ENCODE peak calls at places on chromosome 11, in eight cellular contexts. M is SK-N-SH, F is HepG2, C is endothelial cell of umbilical vein, N is HCT116, Q is K562, E is GM12878, K is H1. S is an unnamed sample.

GRCh38 chr11:64218628-64219353 is 7.2 kb downstream of the TRPT1 start:
- DNase-seq in M (peak), F (no peak), C (no peak), N (no peak), Q (no peak), E (no peak), K (no peak), S (no peak)

GRCh38 chr11:76897233-76897632 is 36.5 kb downstream of the ACER3 start:
- DNase-seq in M (no peak), F (no peak), C (no peak), N (no peak), Q (no peak), E (no peak), K (no peak), S (no peak)

GRCh38 chr11:68978931-68979591 is 1.7 kb downstream of the MRGPRD start:
- DNase-seq in M (peak), F (no peak), C (no peak), N (no peak), Q (no peak), E (no peak), K (no peak), S (no peak)

GRCh38 chr11:36566407-36567053 is 1.3 kb upstream of the RAG1 start:
- DNase-seq in M (no peak), F (no peak), C (no peak), N (no peak), Q (no peak), E (no peak), K (no peak), S (no peak)

GRCh38 chr11:842370-843002 is at the start of the genes POLR2L and TSPAN4:
- DNase-seq in M (peak), F (peak), C (peak), N (peak), Q (peak), E (no peak), K (peak), S (peak)

GRCh38 chr11:76322593-76323341 is 58.2 kb downstream of the THAP12 start:
- DNase-seq in M (no peak), F (no peak), C (no peak), N (no peak), Q (no peak), E (no peak), K (no peak), S (no peak)

GRCh38 chr11:71323876-71324526 is 71.6 kb upstream of the SHANK2 start:
- DNase-seq in M (no peak), F (no peak), C (no peak), N (no peak), Q (no peak), E (no peak), K (no peak), S (no peak)

GRCh38 chr11:115745041-115745440 is 240.8 kb upstream of the CADM1 start:
- DNase-seq in M (no peak), F (no peak), C (no peak), N (no peak), Q (no peak), E (no peak), K (no peak), S (peak)

GRCh38 chr11:109729761-109730160 is 307.8 kb downstream of the C11orf87 start:
- DNase-seq in M (no peak), F (no peak), C (no peak), N (no peak), Q (no peak), E (no peak), K (no peak), S (peak)

GRCh38 chr11:68827733-68828132 is 14.0 kb downstream of the CPT1A start:
- DNase-seq in M (no peak), F (peak), C (no peak), N (no peak), Q (no peak), E (no peak), K (no peak), S (no peak)

GRCh38 chr11:16136792-16137395 is 219.5 kb downstream of the SOX6 start:
- DNase-seq in M (no peak), F (no peak), C (no peak), N (no peak), Q (no peak), E (no peak), K (no peak), S (no peak)

GRCh38 chr11:128294001-128294684 is 293.2 kb downstream of the ETS1 start:
- DNase-seq in M (no peak), F (no peak), C (no peak), N (no peak), Q (no peak), E (no peak), K (no peak), S (no peak)

GRCh38 chr11:46247664-46248063 is 29.8 kb upstream of the CREB3L1 start:
- DNase-seq in M (no peak), F (peak), C (peak), N (peak), Q (peak), E (no peak), K (peak), S (peak)

GRCh38 chr11:109036011-109036410 is 371.1 kb downstream of the DDX10 start:
- DNase-seq in M (no peak), F (no peak), C (no peak), N (no peak), Q (no peak), E (no peak), K (no peak), S (peak)

GRCh38 chr11:134275534-134276395 is at the start of gene GLB1L3:
- DNase-seq in M (peak), F (no peak), C (no peak), N (no peak), Q (peak), E (no peak), K (peak), S (peak)

GRCh38 chr11:13119928-13120520 is 110.9 kb downstream of the RASSF10 start:
- DNase-seq in M (no peak), F (no peak), C (no peak), N (no peak), Q (no peak), E (no peak), K (no peak), S (no peak)

GRCh38 chr11:13118194-13118593 is 109.1 kb downstream of the RASSF10 start:
- DNase-seq in M (no peak), F (peak), C (peak), N (peak), Q (no peak), E (no peak), K (no peak), S (no peak)

GRCh38 chr11:13119361-13119760 is 110.2 kb downstream of the RASSF10 start:
- DNase-seq in M (no peak), F (no peak), C (no peak), N (no peak), Q (no peak), E (no peak), K (no peak), S (no peak)

GRCh38 chr11:13118691-13119090 is 109.6 kb downstream of the RASSF10 start:
- DNase-seq in M (no peak), F (no peak), C (no peak), N (no peak), Q (no peak), E (no peak), K (no peak), S (no peak)

DNA sequence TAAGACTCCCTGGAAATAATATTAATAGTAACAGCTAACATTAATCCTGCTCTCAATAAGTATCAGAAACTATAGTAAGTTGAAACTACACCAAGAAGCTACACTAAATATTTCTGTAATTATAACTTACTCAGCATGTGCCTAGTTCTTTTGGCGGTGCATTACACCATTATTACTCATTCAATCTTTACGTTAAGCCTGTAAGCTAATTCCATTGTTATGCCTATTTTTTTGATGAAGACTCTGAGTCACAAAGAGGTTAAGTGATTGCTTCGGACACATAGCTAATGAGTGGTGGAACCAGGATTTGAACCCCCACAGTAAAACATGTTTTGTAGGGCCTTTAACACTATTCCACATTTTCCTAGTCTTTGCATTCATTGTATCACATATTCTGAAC is 111.6 kb downstream of the RASSF10 start:
- DNase-seq in M (no peak), F (no peak), C (peak), N (no peak), Q (no peak), E (no peak), K (no peak), S (no peak)
- TF ChIP-seq POLR2AphosphoS5 in M (no peak), F (no peak), C (no peak), N (no peak), Q (no peak), E (no peak), K (no peak), S (no peak)

GRCh38 chr11:124199702-124200101 is 16.6 kb downstream of the OR10D3 start:
- DNase-seq in M (no peak), F (no peak), C (no peak), N (no peak), Q (no peak), E (no peak), K (no peak), S (no peak)

GRCh38 chr11:124198852-124199389 is 15.8 kb downstream of the OR10D3 start:
- DNase-seq in M (no peak), F (no peak), C (no peak), N (no peak), Q (no peak), E (no peak), K (no peak), S (no peak)

GRCh38 chr11:124195419-124195734 is 12.2 kb downstream of the OR10D3 start:
- DNase-seq in M (no peak), F (no peak), C (no peak), N (no peak), Q (no peak), E (no peak), K (no peak), S (no peak)

GRCh38 chr11:124200671-124201070 is 17.5 kb downstream of the OR10D3 start:
- DNase-seq in M (no peak), F (no peak), C (no peak), N (no peak), Q (no peak), E (no peak), K (no peak), S (no peak)

DNA sequence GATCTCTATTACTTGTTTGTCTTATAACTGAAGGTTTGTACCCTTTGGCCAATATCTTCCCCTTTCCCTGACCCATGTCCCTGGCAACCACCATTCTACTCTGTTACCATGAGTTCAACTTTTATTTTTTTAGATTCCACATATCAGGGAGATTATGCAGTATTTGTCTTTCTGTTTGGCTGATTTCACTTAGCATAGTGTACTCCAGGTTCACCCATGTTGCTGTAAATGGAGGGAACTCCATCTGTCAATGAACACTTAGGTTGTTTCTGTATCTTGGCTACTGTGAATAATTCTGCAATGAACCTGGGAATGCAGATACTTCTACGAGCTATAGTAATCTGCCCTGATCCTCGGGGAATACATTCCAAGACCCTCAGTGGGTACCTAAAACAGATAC is 14.9 kb downstream of the OR10D3 start:
- DNase-seq in M (no peak), F (no peak), C (no peak), N (no peak), Q (no peak), E (no peak), K (no peak), S (no peak)
- H2AFZ ChIP-seq in M (no peak), F (no peak), C (no peak), N (no peak), Q (no peak), E (no peak), K (no peak), S (no peak)

DNA sequence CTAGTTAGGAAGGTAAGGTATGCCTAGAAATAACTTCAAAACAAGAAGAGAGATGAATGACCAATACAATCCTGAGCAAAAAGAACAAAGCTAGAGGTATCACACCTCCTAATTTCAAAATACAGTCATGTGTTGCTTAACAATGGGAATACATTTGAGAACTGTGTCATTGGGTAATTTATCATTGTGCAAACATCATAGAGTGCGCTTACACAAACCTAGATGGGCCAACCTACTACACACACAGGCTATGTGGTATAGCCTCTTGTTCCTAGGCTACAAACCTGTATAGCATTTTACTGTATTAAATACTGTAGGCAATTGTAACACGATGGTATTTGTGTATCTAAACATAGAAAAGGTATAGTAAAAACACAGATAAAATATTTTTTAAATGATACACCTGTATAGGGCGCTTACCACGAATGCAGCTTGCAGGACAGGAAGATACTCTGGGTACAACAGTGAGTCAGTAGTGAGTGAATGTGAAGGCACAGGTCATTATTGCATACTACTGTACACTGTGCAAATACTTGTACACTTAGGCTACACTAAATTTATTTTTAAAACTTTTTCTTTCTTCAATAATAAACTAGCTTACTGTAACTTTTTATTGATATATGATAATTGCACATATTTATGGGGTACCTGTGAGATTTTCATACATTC is 48.2 kb downstream of the STK33 start:
- DNase-seq in M (no peak), F (peak), C (no peak), N (no peak), Q (no peak), E (no peak), K (no peak), S (no peak)
- TF ChIP-seq POLR2AphosphoS5 in M (no peak), F (no peak), C (no peak), N (no peak), Q (no peak), E (no peak), K (no peak), S (no peak)

GRCh38 chr11:86157797-86158378 is 86.7 kb upstream of the EED start:
- DNase-seq in M (no peak), F (no peak), C (no peak), N (no peak), Q (no peak), E (no peak), K (no peak), S (no peak)
- H2AFZ ChIP-seq in M (no peak), F (no peak), C (no peak), N (no peak), Q (peak), E (no peak), K (peak), S (peak)

GRCh38 chr11:122042981-122043380 is 73.0 kb downstream of the BLID start:
- DNase-seq in M (no peak), F (no peak), C (no peak), N (no peak), Q (no peak), E (no peak), K (no peak), S (no peak)

GRCh38 chr11:122044086-122044485 is 71.9 kb downstream of the BLID start:
- DNase-seq in M (no peak), F (no peak), C (no peak), N (no peak), Q (no peak), E (no peak), K (no peak), S (no peak)

GRCh38 chr11:122037911-122038310 is 78.1 kb downstream of the BLID start:
- DNase-seq in M (no peak), F (no peak), C (no peak), N (no peak), Q (no peak), E (no peak), K (no peak), S (no peak)

GRCh38 chr11:122038543-122038942 is 77.5 kb downstream of the BLID start:
- DNase-seq in M (no peak), F (no peak), C (no peak), N (no peak), Q (no peak), E (no peak), K (no peak), S (peak)

GRCh38 chr11:122040476-122040875 is 75.5 kb downstream of the BLID start:
- DNase-seq in M (no peak), F (no peak), C (no peak), N (no peak), Q (no peak), E (no peak), K (no peak), S (peak)
- TF ChIP-seq POLR2AphosphoS5 in M (no peak), F (no peak), C (no peak), N (no peak), Q (no peak), E (no peak), K (no peak), S (no peak)

GRCh38 chr11:88404363-88404762 is 66.8 kb upstream of the CTSC start:
- DNase-seq in M (no peak), F (no peak), C (no peak), N (no peak), Q (no peak), E (no peak), K (no peak), S (no peak)
- H2AFZ ChIP-seq in M (peak), F (no peak), C (no peak), N (no peak), Q (no peak), E (peak), K (no peak), S (no peak)

DNA sequence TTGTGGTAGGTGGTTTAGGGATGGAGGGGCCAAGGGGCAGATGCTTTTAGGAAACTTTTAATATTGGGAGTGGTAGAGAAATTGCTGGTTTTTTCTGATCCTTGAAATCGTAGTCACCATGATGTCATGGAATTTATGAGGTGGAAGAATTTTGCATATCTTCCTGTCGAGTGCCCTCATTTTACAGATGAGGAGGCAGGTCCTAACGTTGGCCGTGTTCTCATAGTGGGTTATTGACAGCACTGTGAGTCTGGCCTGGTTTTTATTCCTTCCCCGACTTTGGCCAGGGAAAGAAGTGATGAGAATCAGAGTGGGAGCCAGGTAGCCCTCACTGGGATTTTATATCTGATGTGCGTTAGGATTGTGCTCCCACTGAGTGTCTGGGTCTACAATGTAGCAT is 8.8 kb upstream of the PACS1 start:
- DNase-seq in M (no peak), F (no peak), C (no peak), N (no peak), Q (no peak), E (no peak), K (no peak), S (no peak)
- TF ChIP-seq POLR2AphosphoS5 in M (no peak), F (no peak), C (no peak), N (no peak), Q (no peak), E (no peak), K (no peak), S (no peak)

GRCh38 chr11:2841411-2842190 is 44.0 kb downstream of the CDKN1C start:
- DNase-seq in M (no peak), F (no peak), C (no peak), N (no peak), Q (no peak), E (no peak), K (no peak), S (no peak)

GRCh38 chr11:2838091-2838490 is 47.5 kb downstream of the CDKN1C start:
- DNase-seq in M (no peak), F (no peak), C (no peak), N (no peak), Q (no peak), E (no peak), K (no peak), S (no peak)

GRCh38 chr11:2838676-2839075 is 46.9 kb downstream of the CDKN1C start:
- DNase-seq in M (no peak), F (no peak), C (no peak), N (no peak), Q (no peak), E (no peak), K (no peak), S (no peak)

GRCh38 chr11:2837651-2838050 is 47.9 kb downstream of the CDKN1C start:
- DNase-seq in M (no peak), F (no peak), C (no peak), N (no peak), Q (no peak), E (no peak), K (no peak), S (no peak)

GRCh38 chr11:2839395-2839941 is 46.1 kb downstream of the CDKN1C start:
- DNase-seq in M (peak), F (peak), C (no peak), N (no peak), Q (no peak), E (no peak), K (no peak), S (no peak)
- H2AFZ ChIP-seq in M (no peak), F (no peak), C (no peak), N (no peak), Q (no peak), E (no peak), K (no peak), S (no peak)